ENCODE peak calls at places on chromosomes 2 and 18, in five cellular contexts. L is neural progenitor cell, D is lower lobe of right lung, I is astrocyte, E is BE2C. O is an unnamed sample.
A peak's percentile ranks its signal among the peaks of the same experiment; 100 is the strongest.

GRCh38 chr2:72744049-72744448 is 81.8 kb downstream of the EXOC6B start:
- DNase-seq in L (no peak), E (no peak), I (peak; percentile 44), D (no peak), O (peak; percentile 60)

GRCh38 chr18:42048150-42048549 is 93.1 kb downstream of the PIK3C3 start:
- DNase-seq in D (no peak), E (no peak), L (no peak), I (peak; percentile 81), O (peak; percentile 93)

GRCh38 chr2:210660-211059 is 53.2 kb downstream of the SH3YL1 start:
- DNase-seq in I (no peak), L (no peak), E (no peak), D (no peak), O (no peak)

GRCh38 chr2:64595397-64596160 is 58.1 kb downstream of the SERTAD2 start:
- DNase-seq in L (peak; percentile 59), E (no peak), I (peak; percentile 20), D (no peak), O (peak; percentile 64)

GRCh38 chr2:64670047-64670446 is 16.3 kb upstream of the SERTAD2 start:
- DNase-seq in E (no peak), D (no peak), L (no peak), I (no peak), O (no peak)

GRCh38 chr2:120632796-120633646 is 102.6 kb upstream of the GLI2 start:
- DNase-seq in E (no peak), L (no peak), D (no peak), I (no peak), O (no peak)

GRCh38 chr2:10452956-10453885 is 5.1 kb upstream of the ODC1 start:
- DNase-seq in E (no peak), I (no peak), L (peak; percentile 73), D (peak; percentile 19), O (no peak)

GRCh38 chr2:168703926-168704325 is 98.5 kb upstream of the NOSTRIN start:
- DNase-seq in E (no peak), D (no peak), L (no peak), I (no peak), O (no peak)

GRCh38 chr2:61707984-61708852 is 145.6 kb downstream of the FAM161A start:
- DNase-seq in I (peak; percentile 56), E (no peak), L (peak; percentile 18), D (no peak), O (peak; percentile 60)

GRCh38 chr2:151946856-151947523 is 118.8 kb upstream of the ARL5A start:
- DNase-seq in I (peak; percentile 2), D (no peak), E (peak; percentile 35), L (peak; percentile 78), O (peak; percentile 63)

GRCh38 chr2:47014564-47015051 is 99.0 kb upstream of the MCFD2 start:
- DNase-seq in L (no peak), E (no peak), I (no peak), D (no peak), O (no peak)

GRCh38 chr2:128727914-128728313 is 409.2 kb upstream of the HS6ST1 start:
- DNase-seq in D (no peak), I (peak; percentile 95), E (no peak), L (no peak), O (peak; percentile 89)

GRCh38 chr2:230011617-230012016 is 57.1 kb downstream of the SLC16A14 start:
- DNase-seq in E (no peak), L (no peak), I (peak; percentile 44), D (no peak), O (peak; percentile 33)

GRCh38 chr2:143417428-143417827 is 288.2 kb downstream of the ARHGAP15 start:
- DNase-seq in L (no peak), E (no peak), I (no peak), D (no peak), O (no peak)

GRCh38 chr2:153043385-153043784 is 325.0 kb downstream of the ARL6IP6 start:
- DNase-seq in L (no peak), I (no peak), D (no peak), E (no peak), O (no peak)

GRCh38 chr2:213152065-213152794 is 818 bp upstream of the IKZF2 start:
- DNase-seq in D (peak; percentile 75), E (peak; percentile 56), I (peak; percentile 69), L (peak; percentile 82), O (peak; percentile 91)

GRCh38 chr2:170711774-170712652 is 3.1 kb upstream of the SP5 start:
- DNase-seq in I (no peak), L (peak; percentile 78), E (no peak), D (no peak), O (no peak)

GRCh38 chr18:35880788-35881455 is 91.6 kb upstream of the RMP24 start:
- DNase-seq in I (no peak), D (no peak), L (no peak), E (no peak), O (no peak)

GRCh38 chr2:230827774-230828271 is 36.9 kb upstream of the ITM2C start:
- DNase-seq in L (no peak), E (no peak), D (no peak), I (no peak), O (no peak)

GRCh38 chr2:207133862-207134519 is 31.8 kb downstream of the KLF7 start:
- DNase-seq in I (peak; percentile 92), D (peak; percentile 78), E (no peak), L (peak; percentile 16), O (peak; percentile 77)

GRCh38 chr18:37299471-37300304 is 265.9 kb downstream of the CELF4 start:
- DNase-seq in D (peak; percentile 81), I (peak; percentile 94), E (peak; percentile 89), L (no peak), O (peak; percentile 97)

GRCh38 chr2:240255811-240256703 is 115.6 kb upstream of the OTOS start:
- DNase-seq in D (peak; percentile 58), E (no peak), L (peak; percentile 57), I (peak; percentile 20), O (no peak)

GRCh38 chr18:51288582-51288981 is 91.1 kb upstream of the MEX3C start:
- DNase-seq in D (no peak), E (no peak), I (no peak), L (no peak), O (no peak)

DNA sequence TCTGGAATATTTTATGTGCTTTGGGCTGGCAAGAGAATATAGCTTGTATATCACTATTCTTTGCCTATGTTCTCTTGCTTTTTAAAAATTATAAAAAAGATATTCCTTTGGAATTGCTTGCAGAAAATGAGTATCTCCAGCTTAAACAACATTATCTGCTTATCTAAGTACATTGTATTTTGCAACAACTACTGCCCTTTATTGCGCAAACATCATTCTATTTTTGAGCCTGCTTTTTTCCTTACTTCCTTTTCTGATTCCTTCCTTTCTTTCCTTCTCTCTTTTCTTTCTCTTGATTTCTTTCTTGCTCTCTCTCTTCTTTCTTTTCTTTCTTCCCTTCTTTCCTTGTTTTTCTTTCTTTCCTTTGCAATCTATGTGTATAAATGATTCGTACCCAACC is 74.0 kb downstream of the UNC80 start:
- DNase-seq in I (no peak), L (no peak), D (no peak), E (no peak), O (peak; percentile 22)
- H3K4me3 ChIP-seq in I (no peak overlapping the region), L (no peak overlapping the region), D (no peak overlapping the region), E (no peak overlapping the region), O (no peak overlapping the region)

GRCh38 chr2:20642026-20642971 is 8.6 kb downstream of the HS1BP3 start:
- DNase-seq in L (peak; percentile 85), I (peak; percentile 23), E (peak; percentile 90), D (peak; percentile 81), O (peak; percentile 83)
- H3K4me1 ChIP-seq in L (no peaks in the 10 kb centered on the region), I (peaks cover 17% of the 10 kb centered on the region), E (peaks cover 15% of the 10 kb centered on the region), D (peaks cover 16% of the 10 kb centered on the region), O (peaks cover 12% of the 10 kb centered on the region)

GRCh38 chr2:160427629-160428424 is 65.8 kb downstream of the RBMS1 start:
- DNase-seq in L (no peak), E (no peak), I (peak; percentile 61), D (no peak), O (peak; percentile 85)
- H3K4me3 ChIP-seq in L (no peak overlapping the region), E (no peak overlapping the region), I (peak overlapping the region; percentile 12), D (peak overlapping the region; percentile 12), O (peak overlapping the region; percentile 68)

GRCh38 chr2:96502891-96503636 is 2.1 kb downstream of the NEURL3 start:
- DNase-seq in L (no peak), I (no peak), D (no peak), E (no peak), O (no peak)

GRCh38 chr2:96499061-96499960 is 5.8 kb downstream of the NEURL3 start:
- DNase-seq in D (no peak), L (no peak), E (no peak), I (no peak), O (no peak)

GRCh38 chr2:96500385-96501066 is 4.6 kb downstream of the NEURL3 start:
- DNase-seq in E (no peak), L (no peak), D (no peak), I (no peak), O (no peak)

GRCh38 chr2:96501886-96502810 is 3.0 kb downstream of the NEURL3 start:
- DNase-seq in D (no peak), I (no peak), L (no peak), E (no peak), O (no peak)

GRCh38 chr2:96501471-96501874 is 3.7 kb downstream of the NEURL3 start:
- DNase-seq in L (no peak), E (no peak), I (no peak), D (no peak), O (no peak)
- H3K4me1 ChIP-seq in L (peaks cover 2% of the 10 kb centered on the region), E (no peaks in the 10 kb centered on the region), I (peaks cover 7% of the 10 kb centered on the region), D (peaks cover 28% of the 10 kb centered on the region), O (no peaks in the 10 kb centered on the region)

GRCh38 chr2:111123751-111124150 is 3.0 kb downstream of the BCL2L11 start:
- DNase-seq in L (no peak), D (no peak), I (no peak), E (no peak), O (no peak)
- H3K4me3 ChIP-seq in L (peak overlapping the region; percentile 95), D (no peak overlapping the region), I (peak overlapping the region; percentile 80), E (peak overlapping the region; percentile 72), O (peak overlapping the region; percentile 95)

O was measured in adipocyte.